ENCODE peak calls at places on chromosomes 5 and 9, in seven cellular contexts. One of them, this sample, is unnamed.

GRCh38 chr9:5008206-5008605 is 23.1 kb downstream of the JAK2 start:
- DNase-seq in RCC 7860: no peak
- DNase-seq in stimulated activated CD4-positive, alpha-beta T cell treated with anti-CD3 and anti-CD28 coated beads, Interleukin-4, amount 100 ng/mL, for 1 hour: no peak
- DNase-seq in psoas muscle: no peak
- DNase-seq in NCI-H2081: no peak
- DNase-seq in cardiac muscle cell: peak; percentile 8
- DNase-seq in activated CD4-positive, alpha-beta T cell treated with anti-CD3 and anti-CD28 coated beads, Interleukin-2, amount 50 U/mL, for 1 hour: no peak
- DNase-seq in this sample: no peak

GRCh38 chr9:75830303-75830702 is 60.2 kb upstream of the PCSK5 start:
- DNase-seq in RCC 7860: no peak
- DNase-seq in stimulated activated CD4-positive, alpha-beta T cell treated with anti-CD3 and anti-CD28 coated beads, Interleukin-4, amount 100 ng/mL, for 1 hour: no peak
- DNase-seq in psoas muscle: no peak
- DNase-seq in NCI-H2081: no peak
- DNase-seq in cardiac muscle cell: no peak
- DNase-seq in activated CD4-positive, alpha-beta T cell treated with anti-CD3 and anti-CD28 coated beads, Interleukin-2, amount 50 U/mL, for 1 hour: no peak
- DNase-seq in this sample: no peak

GRCh38 chr9:89814340-89815040 is 209.7 kb downstream of the GADD45G start:
- DNase-seq in RCC 7860: peak; percentile 53
- DNase-seq in stimulated activated CD4-positive, alpha-beta T cell treated with anti-CD3 and anti-CD28 coated beads, Interleukin-4, amount 100 ng/mL, for 1 hour: no peak
- DNase-seq in psoas muscle: no peak
- DNase-seq in NCI-H2081: no peak
- DNase-seq in cardiac muscle cell: peak; percentile 27
- DNase-seq in activated CD4-positive, alpha-beta T cell treated with anti-CD3 and anti-CD28 coated beads, Interleukin-2, amount 50 U/mL, for 1 hour: no peak
- DNase-seq in this sample: no peak

GRCh38 chr5:15286659-15287058 is 213.3 kb upstream of the FBXL7 start:
- DNase-seq in RCC 7860: no peak
- DNase-seq in stimulated activated CD4-positive, alpha-beta T cell treated with anti-CD3 and anti-CD28 coated beads, Interleukin-4, amount 100 ng/mL, for 1 hour: no peak
- DNase-seq in psoas muscle: no peak
- DNase-seq in NCI-H2081: no peak
- DNase-seq in cardiac muscle cell: peak; percentile 47
- DNase-seq in activated CD4-positive, alpha-beta T cell treated with anti-CD3 and anti-CD28 coated beads, Interleukin-2, amount 50 U/mL, for 1 hour: no peak
- DNase-seq in this sample: no peak

GRCh38 chr5:151618907-151619306 is 27.8 kb upstream of the FAT2 start:
- DNase-seq in RCC 7860: no peak
- DNase-seq in stimulated activated CD4-positive, alpha-beta T cell treated with anti-CD3 and anti-CD28 coated beads, Interleukin-4, amount 100 ng/mL, for 1 hour: no peak
- DNase-seq in psoas muscle: no peak
- DNase-seq in NCI-H2081: no peak
- DNase-seq in cardiac muscle cell: no peak
- DNase-seq in activated CD4-positive, alpha-beta T cell treated with anti-CD3 and anti-CD28 coated beads, Interleukin-2, amount 50 U/mL, for 1 hour: no peak
- DNase-seq in this sample: no peak

GRCh38 chr5:169100735-169101075 is 200.2 kb downstream of the SLIT3 start:
- DNase-seq in RCC 7860: peak; percentile 94
- DNase-seq in stimulated activated CD4-positive, alpha-beta T cell treated with anti-CD3 and anti-CD28 coated beads, Interleukin-4, amount 100 ng/mL, for 1 hour: no peak
- DNase-seq in psoas muscle: no peak
- DNase-seq in NCI-H2081: no peak
- DNase-seq in cardiac muscle cell: peak; percentile 12
- DNase-seq in activated CD4-positive, alpha-beta T cell treated with anti-CD3 and anti-CD28 coated beads, Interleukin-2, amount 50 U/mL, for 1 hour: no peak
- DNase-seq in this sample: no peak

GRCh38 chr9:138025908-138026307 is 148.3 kb downstream of the CACNA1B start:
- DNase-seq in RCC 7860: no peak
- DNase-seq in stimulated activated CD4-positive, alpha-beta T cell treated with anti-CD3 and anti-CD28 coated beads, Interleukin-4, amount 100 ng/mL, for 1 hour: no peak
- DNase-seq in psoas muscle: no peak
- DNase-seq in NCI-H2081: no peak
- DNase-seq in cardiac muscle cell: no peak
- DNase-seq in activated CD4-positive, alpha-beta T cell treated with anti-CD3 and anti-CD28 coated beads, Interleukin-2, amount 50 U/mL, for 1 hour: no peak
- DNase-seq in this sample: no peak

GRCh38 chr5:35188041-35188457 is 42.2 kb downstream of the PRLR start:
- DNase-seq in RCC 7860: no peak
- DNase-seq in stimulated activated CD4-positive, alpha-beta T cell treated with anti-CD3 and anti-CD28 coated beads, Interleukin-4, amount 100 ng/mL, for 1 hour: no peak
- DNase-seq in psoas muscle: no peak
- DNase-seq in NCI-H2081: no peak
- DNase-seq in cardiac muscle cell: no peak
- DNase-seq in activated CD4-positive, alpha-beta T cell treated with anti-CD3 and anti-CD28 coated beads, Interleukin-2, amount 50 U/mL, for 1 hour: no peak
- DNase-seq in this sample: no peak

GRCh38 chr9:13088734-13089427 is 190.6 kb downstream of the MPDZ start:
- DNase-seq in RCC 7860: peak; percentile 39
- DNase-seq in stimulated activated CD4-positive, alpha-beta T cell treated with anti-CD3 and anti-CD28 coated beads, Interleukin-4, amount 100 ng/mL, for 1 hour: no peak
- DNase-seq in psoas muscle: no peak
- DNase-seq in NCI-H2081: peak; percentile 80
- DNase-seq in cardiac muscle cell: peak; percentile 75
- DNase-seq in activated CD4-positive, alpha-beta T cell treated with anti-CD3 and anti-CD28 coated beads, Interleukin-2, amount 50 U/mL, for 1 hour: no peak
- DNase-seq in this sample: no peak

GRCh38 chr9:14746655-14747054 is 24.1 kb upstream of the CER1 start:
- DNase-seq in RCC 7860: no peak
- DNase-seq in stimulated activated CD4-positive, alpha-beta T cell treated with anti-CD3 and anti-CD28 coated beads, Interleukin-4, amount 100 ng/mL, for 1 hour: no peak
- DNase-seq in psoas muscle: no peak
- DNase-seq in NCI-H2081: no peak
- DNase-seq in cardiac muscle cell: peak; percentile 8
- DNase-seq in activated CD4-positive, alpha-beta T cell treated with anti-CD3 and anti-CD28 coated beads, Interleukin-2, amount 50 U/mL, for 1 hour: no peak
- DNase-seq in this sample: no peak

This sample was measured in skeletal muscle cell.